ENCODE peak calls at places on chromosomes 5 and 9, in nine cellular contexts. One of them, this sample, is unnamed.

GRCh38 chr9:5838884-5839571 is 6.1 kb upstream of the ERMP1 start:
- DNase-seq in fibroblast of pulmonary artery: peak
- DNase-seq in gastrocnemius medialis: peak
- DNase-seq in brain microvascular endothelial cell: peak
- DNase-seq in adrenal gland: peak
- DNase-seq in A673: no peak
- DNase-seq in BJ: no peak
- DNase-seq in psoas muscle: no peak
- DNase-seq in HCT116: peak
- DNase-seq in this sample: peak

GRCh38 chr9:134695144-134695543 is 53.5 kb downstream of the COL5A1 start:
- DNase-seq in gastrocnemius medialis: no peak
- DNase-seq in fibroblast of pulmonary artery: no peak
- DNase-seq in brain microvascular endothelial cell: no peak
- DNase-seq in HCT116: no peak
- DNase-seq in A673: no peak
- DNase-seq in BJ: no peak
- DNase-seq in adrenal gland: no peak
- DNase-seq in psoas muscle: peak
- DNase-seq in this sample: no peak

GRCh38 chr9:130237071-130237470 is 28.5 kb upstream of the HMCN2 start:
- DNase-seq in psoas muscle: no peak
- DNase-seq in BJ: no peak
- DNase-seq in gastrocnemius medialis: no peak
- DNase-seq in adrenal gland: no peak
- DNase-seq in HCT116: no peak
- DNase-seq in brain microvascular endothelial cell: no peak
- DNase-seq in fibroblast of pulmonary artery: no peak
- DNase-seq in A673: no peak
- DNase-seq in this sample: no peak

GRCh38 chr9:37036237-37037136 is 2.4 kb upstream of the PAX5 start:
- DNase-seq in adrenal gland: peak
- DNase-seq in gastrocnemius medialis: no peak
- DNase-seq in HCT116: no peak
- DNase-seq in BJ: no peak
- DNase-seq in psoas muscle: peak
- DNase-seq in A673: peak
- DNase-seq in fibroblast of pulmonary artery: peak
- DNase-seq in brain microvascular endothelial cell: no peak
- DNase-seq in this sample: peak

GRCh38 chr5:138566792-138567191 is 8.4 kb downstream of the HSPA9 start:
- DNase-seq in A673: no peak
- DNase-seq in BJ: no peak
- DNase-seq in gastrocnemius medialis: no peak
- DNase-seq in brain microvascular endothelial cell: no peak
- DNase-seq in psoas muscle: no peak
- DNase-seq in adrenal gland: no peak
- DNase-seq in fibroblast of pulmonary artery: no peak
- DNase-seq in HCT116: no peak
- DNase-seq in this sample: no peak

GRCh38 chr9:70949239-70949638 is 172.2 kb downstream of the TRPM3 start:
- DNase-seq in brain microvascular endothelial cell: no peak
- DNase-seq in psoas muscle: no peak
- DNase-seq in A673: no peak
- DNase-seq in HCT116: no peak
- DNase-seq in gastrocnemius medialis: no peak
- DNase-seq in fibroblast of pulmonary artery: no peak
- DNase-seq in adrenal gland: no peak
- DNase-seq in BJ: no peak
- DNase-seq in this sample: no peak

GRCh38 chr5:150783422-150783928 is 4.9 kb downstream of the SMIM3 start:
- DNase-seq in gastrocnemius medialis: no peak
- DNase-seq in adrenal gland: peak
- DNase-seq in psoas muscle: peak
- DNase-seq in HCT116: peak
- DNase-seq in fibroblast of pulmonary artery: peak
- DNase-seq in A673: peak
- DNase-seq in brain microvascular endothelial cell: peak
- DNase-seq in BJ: peak
- DNase-seq in this sample: peak

GRCh38 chr5:77167695-77168111 is 42.8 kb upstream of the PDE8B start:
- DNase-seq in fibroblast of pulmonary artery: peak
- DNase-seq in BJ: peak
- DNase-seq in psoas muscle: no peak
- DNase-seq in A673: peak
- DNase-seq in HCT116: no peak
- DNase-seq in gastrocnemius medialis: no peak
- DNase-seq in brain microvascular endothelial cell: peak
- DNase-seq in adrenal gland: no peak
- DNase-seq in this sample: peak

DNA sequence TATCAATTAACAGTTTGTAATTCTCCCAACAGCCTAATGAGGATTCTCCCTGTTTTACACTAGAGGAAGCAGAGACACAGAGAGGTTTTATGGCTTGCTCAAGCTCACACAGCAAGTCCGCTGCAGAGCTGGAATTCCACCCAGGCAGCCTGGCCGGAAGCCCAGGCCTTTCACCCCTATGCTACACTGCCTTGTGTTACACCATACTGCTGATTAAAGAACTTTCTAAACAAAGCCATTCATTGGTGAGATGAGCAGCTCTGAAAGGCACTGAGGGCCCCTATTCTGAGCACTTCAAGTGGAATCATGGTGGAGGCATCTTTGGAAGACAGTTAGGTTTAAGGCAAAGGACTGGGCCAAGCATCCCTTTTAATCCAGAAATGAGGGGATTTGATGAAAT is 14.7 kb upstream of the LARP1 start:
- DNase-seq in brain microvascular endothelial cell: no peak
- DNase-seq in adrenal gland: peak
- DNase-seq in fibroblast of pulmonary artery: peak
- DNase-seq in A673: no peak
- DNase-seq in HCT116: no peak
- DNase-seq in psoas muscle: peak
- DNase-seq in BJ: no peak
- DNase-seq in gastrocnemius medialis: no peak
- DNase-seq in this sample: peak
- H3K4me3 ChIP-seq in brain microvascular endothelial cell: no peak
- H3K4me3 ChIP-seq in adrenal gland: no peak
- H3K4me3 ChIP-seq in fibroblast of pulmonary artery: no peak
- H3K4me3 ChIP-seq in A673: no peak
- H3K4me3 ChIP-seq in HCT116: no peak
- H3K4me3 ChIP-seq in psoas muscle: no peak
- H3K4me3 ChIP-seq in BJ: no peak
- H3K4me3 ChIP-seq in gastrocnemius medialis: no peak
- H3K4me3 ChIP-seq in this sample: no peak

DNA sequence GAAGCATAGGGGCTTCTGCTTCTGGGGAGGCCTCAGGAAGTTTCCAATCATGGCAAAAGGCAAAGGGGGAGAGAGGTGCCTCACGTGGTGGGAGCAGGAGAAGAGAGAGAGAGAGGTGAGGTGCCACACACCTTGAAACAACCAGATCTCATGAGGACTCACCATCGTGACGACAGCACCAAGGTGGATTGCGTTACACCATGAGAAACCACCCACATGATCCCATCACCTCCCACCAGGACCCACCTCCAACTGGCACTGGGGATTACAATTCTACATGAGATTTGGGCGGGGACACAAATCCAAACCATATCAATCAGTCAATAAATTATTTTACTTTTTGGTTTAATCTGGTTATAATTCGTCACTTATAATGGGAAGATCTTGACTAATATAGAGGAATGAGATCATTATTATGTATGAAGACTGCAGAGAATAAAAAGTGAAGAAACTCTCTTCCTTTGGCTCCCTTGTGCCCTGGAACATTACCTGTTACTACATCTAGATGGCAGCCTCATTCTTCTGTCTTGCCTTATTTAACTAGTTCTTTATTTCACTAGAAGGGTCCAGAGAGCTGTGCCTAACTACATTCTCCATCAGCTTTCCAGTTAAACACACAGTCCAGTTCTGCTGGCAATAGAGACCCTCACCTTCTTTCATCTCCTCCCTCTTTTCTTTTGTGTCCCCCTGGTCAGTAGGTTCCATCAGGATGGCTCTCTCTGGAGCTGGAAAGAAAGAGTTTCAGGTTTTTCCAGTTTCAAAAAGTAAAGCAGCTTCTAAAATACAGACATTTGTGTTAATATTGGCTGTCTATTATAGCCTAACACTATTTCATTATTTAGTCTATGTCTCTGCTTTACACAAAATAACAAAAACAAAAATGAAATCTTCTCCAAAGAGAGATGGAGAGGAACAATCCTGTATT is 21.7 kb upstream of the SPINK7 start:
- DNase-seq in adrenal gland: no peak
- DNase-seq in A673: peak
- DNase-seq in fibroblast of pulmonary artery: peak
- DNase-seq in brain microvascular endothelial cell: peak
- DNase-seq in BJ: no peak
- DNase-seq in gastrocnemius medialis: no peak
- DNase-seq in HCT116: peak
- DNase-seq in psoas muscle: no peak
- DNase-seq in this sample: peak
- TF ChIP-seq CTCF in adrenal gland: peak
- TF ChIP-seq CTCF in A673: peak
- TF ChIP-seq CTCF in fibroblast of pulmonary artery: peak
- TF ChIP-seq CTCF in brain microvascular endothelial cell: peak
- TF ChIP-seq CTCF in BJ: peak
- TF ChIP-seq CTCF in gastrocnemius medialis: no peak
- TF ChIP-seq CTCF in HCT116: peak
- TF ChIP-seq CTCF in psoas muscle: peak
- TF ChIP-seq CTCF in this sample: peak

DNA sequence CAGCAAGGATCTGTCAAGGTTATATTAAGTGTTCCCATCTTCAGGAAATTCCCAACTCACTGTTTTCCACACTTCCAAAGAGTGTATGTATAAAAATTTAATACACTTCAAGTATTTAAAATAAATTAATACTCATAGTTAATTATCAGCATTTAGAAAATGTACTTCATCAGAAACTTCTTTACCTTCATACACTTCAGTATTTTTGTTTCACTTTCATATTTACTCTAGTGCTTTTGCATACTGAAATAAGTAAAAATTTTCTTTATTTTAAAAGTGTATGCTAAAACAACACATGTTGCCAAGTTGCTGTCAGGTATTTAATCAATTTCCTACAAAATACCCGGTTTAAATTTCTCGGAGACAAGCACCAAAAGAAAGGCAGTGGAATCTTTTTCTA is 16.5 kb downstream of the RICTOR start:
- DNase-seq in psoas muscle: no peak
- DNase-seq in BJ: no peak
- DNase-seq in adrenal gland: no peak
- DNase-seq in brain microvascular endothelial cell: no peak
- DNase-seq in A673: no peak
- DNase-seq in fibroblast of pulmonary artery: no peak
- DNase-seq in gastrocnemius medialis: no peak
- DNase-seq in HCT116: no peak
- DNase-seq in this sample: no peak
- H3K4me3 ChIP-seq in psoas muscle: peak
- H3K4me3 ChIP-seq in BJ: no peak
- H3K4me3 ChIP-seq in adrenal gland: peak
- H3K4me3 ChIP-seq in brain microvascular endothelial cell: no peak
- H3K4me3 ChIP-seq in A673: no peak
- H3K4me3 ChIP-seq in fibroblast of pulmonary artery: peak
- H3K4me3 ChIP-seq in gastrocnemius medialis: peak
- H3K4me3 ChIP-seq in HCT116: no peak
- H3K4me3 ChIP-seq in this sample: peak

DNA sequence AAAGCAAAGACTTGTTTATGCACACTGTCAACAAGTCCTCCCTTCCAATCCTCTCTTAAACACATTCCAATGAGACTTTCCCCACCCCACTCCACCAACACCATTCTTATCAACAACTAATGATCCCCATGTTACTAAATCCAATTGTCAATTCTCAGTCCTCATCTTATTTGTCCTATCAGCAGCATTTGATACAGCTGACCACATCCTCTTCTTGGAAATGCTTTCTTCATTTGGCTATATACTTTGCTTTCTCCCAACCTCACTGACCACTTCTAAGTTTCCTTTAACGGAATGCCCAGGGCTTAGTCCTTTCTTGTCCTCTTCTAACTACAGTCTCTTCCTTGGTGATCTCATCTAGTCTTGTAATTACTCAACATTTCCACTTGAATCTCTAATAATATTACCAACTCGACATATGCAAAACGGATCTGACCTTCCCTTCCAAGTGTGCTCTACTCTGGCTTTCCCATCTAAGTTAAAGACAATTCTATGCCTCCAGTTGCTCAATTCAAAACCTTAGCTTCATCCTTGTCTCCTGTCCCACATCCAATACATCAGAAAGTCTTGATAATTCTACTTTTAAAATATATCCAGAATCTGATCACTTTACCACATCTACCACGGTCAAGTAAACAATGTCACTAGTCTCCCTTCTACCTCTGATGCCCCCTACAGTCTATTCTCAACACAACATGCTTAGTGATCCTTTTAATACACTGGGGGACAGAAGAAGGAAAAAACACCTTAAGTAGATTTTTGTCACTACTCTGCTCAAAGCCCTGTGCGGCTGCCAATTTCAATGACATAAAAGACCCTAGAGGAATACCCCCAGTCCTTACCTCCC is 25.5 kb downstream of the AGTPBP1 start:
- DNase-seq in A673: no peak
- DNase-seq in BJ: no peak
- DNase-seq in HCT116: no peak
- DNase-seq in brain microvascular endothelial cell: no peak
- DNase-seq in psoas muscle: no peak
- DNase-seq in fibroblast of pulmonary artery: no peak
- DNase-seq in adrenal gland: no peak
- DNase-seq in gastrocnemius medialis: no peak
- DNase-seq in this sample: no peak
- TF ChIP-seq CTCF in A673: peak
- TF ChIP-seq CTCF in BJ: no peak
- TF ChIP-seq CTCF in HCT116: peak
- TF ChIP-seq CTCF in brain microvascular endothelial cell: no peak
- TF ChIP-seq CTCF in psoas muscle: no peak
- TF ChIP-seq CTCF in fibroblast of pulmonary artery: peak
- TF ChIP-seq CTCF in adrenal gland: no peak
- TF ChIP-seq CTCF in gastrocnemius medialis: no peak
- TF ChIP-seq CTCF in this sample: no peak

DNA sequence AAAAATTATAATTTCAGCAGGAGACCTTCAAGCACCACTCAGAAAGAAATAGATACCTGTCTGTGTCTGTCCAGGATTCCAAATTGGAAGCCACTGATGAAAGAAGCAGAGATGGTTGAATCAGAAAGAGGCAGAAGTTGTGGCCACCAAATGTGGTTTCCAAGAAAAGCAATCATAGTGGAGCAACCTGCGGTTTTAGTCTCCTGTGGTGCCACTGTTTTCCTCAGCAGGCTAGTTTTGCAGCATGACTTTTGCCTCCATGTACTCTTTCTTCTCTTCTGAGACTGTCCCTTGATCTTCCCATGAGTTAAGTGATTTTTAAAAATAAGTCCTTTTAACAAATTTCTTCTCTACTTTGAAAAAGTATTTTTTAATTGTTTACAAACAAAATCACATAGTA is 535.8 kb downstream of the CYLC2 start:
- DNase-seq in A673: no peak
- DNase-seq in adrenal gland: no peak
- DNase-seq in BJ: no peak
- DNase-seq in brain microvascular endothelial cell: peak
- DNase-seq in psoas muscle: no peak
- DNase-seq in fibroblast of pulmonary artery: no peak
- DNase-seq in HCT116: no peak
- DNase-seq in gastrocnemius medialis: no peak
- DNase-seq in this sample: no peak
- H3K4me3 ChIP-seq in A673: no peak
- H3K4me3 ChIP-seq in adrenal gland: no peak
- H3K4me3 ChIP-seq in BJ: no peak
- H3K4me3 ChIP-seq in brain microvascular endothelial cell: no peak
- H3K4me3 ChIP-seq in psoas muscle: no peak
- H3K4me3 ChIP-seq in fibroblast of pulmonary artery: no peak
- H3K4me3 ChIP-seq in HCT116: no peak
- H3K4me3 ChIP-seq in gastrocnemius medialis: no peak
- H3K4me3 ChIP-seq in this sample: no peak

This sample was measured in foreskin fibroblast.